ENCODE peak calls at places on chromosomes 2 and 18, in seven cellular contexts. K is prostate gland, I is A549, S is breast epithelium, G is NB4, E is testis, M is spleen. O is an unnamed sample.

GRCh38 chr18:76499596-76500340 is 4.7 kb upstream of the ZNF516 start:
- DNase-seq in I (no peak), E (no peak), K (no peak), M (no peak), S (no peak), G (peak), O (no peak)

GRCh38 chr2:20707601-20708000 is 40.7 kb downstream of the GDF7 start:
- DNase-seq in G (no peak), E (no peak), K (no peak), I (no peak), M (no peak), S (no peak), O (no peak)

GRCh38 chr2:58156780-58157179 is 84.3 kb downstream of the FANCL start:
- DNase-seq in M (no peak), G (no peak), S (no peak), E (no peak), K (no peak), I (no peak), O (no peak)

GRCh38 chr2:72815655-72816268 is 10.1 kb downstream of the EXOC6B start:
- DNase-seq in M (no peak), S (no peak), K (no peak), G (peak), E (no peak), I (no peak), O (no peak)

GRCh38 chr18:59155140-59155539 is 15.5 kb downstream of the SEC11C start:
- DNase-seq in S (no peak), K (no peak), I (no peak), E (no peak), M (no peak), G (no peak), O (peak)

GRCh38 chr2:156322681-156323211 is 9.8 kb downstream of the NR4A2 start:
- DNase-seq in E (no peak), I (no peak), S (no peak), M (no peak), K (no peak), G (no peak), O (no peak)

GRCh38 chr2:175251425-175252041 is 70.0 kb upstream of the ATP5MC3 start:
- DNase-seq in M (no peak), S (no peak), I (peak), G (peak), K (no peak), E (no peak), O (peak)

GRCh38 chr18:3248670-3249359 is 1.2 kb downstream of the MYL12A start:
- DNase-seq in I (no peak), K (peak), G (peak), M (no peak), S (peak), E (peak), O (no peak)

GRCh38 chr2:3751832-3752231 is 48.5 kb downstream of the DCDC2C start:
- DNase-seq in K (no peak), G (peak), M (no peak), S (no peak), E (no peak), I (no peak), O (no peak)

GRCh38 chr2:164913640-164914346 is 41.5 kb downstream of the SLC38A11 start:
- DNase-seq in E (no peak), K (no peak), I (no peak), M (no peak), S (no peak), G (peak), O (no peak)

GRCh38 chr2:29430382-29431112 is 315.3 kb downstream of the CLIP4 start:
- DNase-seq in E (no peak), M (no peak), G (no peak), S (no peak), I (no peak), K (no peak), O (no peak)

GRCh38 chr2:200585730-200586643 is at the start of gene AOX1:
- DNase-seq in M (peak), I (no peak), E (peak), K (peak), G (no peak), S (no peak), O (no peak)

GRCh38 chr2:240425236-240425615 is 10.2 kb upstream of the GPC1 start:
- DNase-seq in G (peak), M (no peak), S (no peak), I (no peak), K (no peak), E (no peak), O (no peak)

GRCh38 chr2:6043238-6043637 is 351.1 kb downstream of the SOX11 start:
- DNase-seq in I (no peak), G (no peak), K (no peak), S (no peak), E (no peak), M (no peak), O (no peak)

GRCh38 chr18:55579471-55579870 is 8.5 kb downstream of the TCF4 start:
- DNase-seq in S (no peak), G (no peak), I (no peak), E (no peak), K (no peak), M (no peak), O (no peak)

GRCh38 chr18:41853280-41853679 is 101.8 kb upstream of the PIK3C3 start:
- DNase-seq in K (no peak), E (no peak), I (no peak), M (no peak), S (no peak), G (no peak), O (no peak)

GRCh38 chr18:31225668-31226067 is 63.0 kb upstream of the DSC1 start:
- DNase-seq in M (no peak), I (no peak), G (no peak), K (no peak), E (no peak), S (no peak), O (no peak)

GRCh38 chr2:159286709-159287441 is 372 bp upstream of the WDSUB1 start:
- DNase-seq in I (peak), M (peak), K (peak), E (peak), S (peak), G (peak), O (peak)
- TF ChIP-seq POLR2A in I (peak), M (peak), K (peak), E (no peak), S (peak), G (peak), O (peak)

DNA sequence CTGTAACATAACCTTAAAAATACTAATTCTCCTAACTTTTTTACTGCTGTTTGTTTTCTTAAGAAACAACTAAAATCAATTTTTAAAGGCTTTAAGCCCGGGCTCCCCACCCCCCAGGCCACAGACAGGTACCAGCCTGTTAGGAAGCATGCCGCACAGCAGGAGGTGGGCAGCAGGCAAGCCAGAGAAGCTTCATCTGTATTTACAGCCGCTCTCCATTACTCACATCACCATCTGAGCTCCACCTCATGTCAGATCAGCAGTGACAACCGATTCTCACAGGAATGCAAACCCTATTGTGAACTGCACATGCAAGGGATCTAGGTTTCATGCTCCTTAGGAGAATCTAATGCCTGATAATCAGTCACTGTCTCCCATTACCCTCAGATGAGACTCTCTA is 517.1 kb downstream of the NRXN1 start:
- DNase-seq in K (no peak), S (no peak), E (no peak), I (no peak), G (no peak), M (no peak), O (no peak)
- TF ChIP-seq POLR2A in K (no peak), S (no peak), E (no peak), I (no peak), G (no peak), M (no peak), O (no peak)

DNA sequence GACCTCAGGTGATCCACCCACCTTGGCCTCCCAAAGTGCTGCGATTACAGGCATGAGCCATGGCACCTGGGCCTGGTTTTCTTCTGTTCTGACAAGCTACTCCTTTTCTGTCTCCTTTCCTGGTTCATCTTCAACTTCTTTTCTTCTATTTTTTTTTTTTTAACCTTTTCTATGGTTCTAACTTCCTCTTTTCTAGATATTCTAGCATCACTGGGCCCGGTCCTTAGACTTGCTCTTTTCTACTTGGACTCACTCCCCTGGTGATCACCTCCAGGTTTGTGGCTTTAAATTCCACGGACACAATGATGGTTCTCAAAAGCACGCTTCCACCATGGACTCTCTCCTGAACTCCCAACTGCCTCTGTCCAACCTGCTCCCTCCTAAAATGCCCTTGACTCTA is 2.0 kb downstream of the EIF2AK2 start:
- DNase-seq in M (no peak), K (no peak), E (no peak), G (peak), S (no peak), I (no peak), O (no peak)
- TF ChIP-seq POLR2A in M (no peak), K (no peak), E (no peak), G (no peak), S (no peak), I (no peak), O (no peak)

GRCh38 chr2:102065675-102066252 is 74.0 kb downstream of the IL1R2 start:
- DNase-seq in I (peak), K (no peak), E (no peak), G (peak), M (peak), S (no peak), O (no peak)

GRCh38 chr2:102063360-102063947 is 71.7 kb downstream of the IL1R2 start:
- DNase-seq in I (no peak), S (no peak), G (peak), K (no peak), E (peak), M (no peak), O (no peak)

GRCh38 chr2:102062802-102063201 is 71.0 kb downstream of the IL1R2 start:
- DNase-seq in M (no peak), I (no peak), S (no peak), E (no peak), G (no peak), K (no peak), O (no peak)

GRCh38 chr2:102064679-102065674 is 73.2 kb downstream of the IL1R2 start:
- DNase-seq in G (peak), E (no peak), M (no peak), S (no peak), K (no peak), I (peak), O (no peak)

GRCh38 chr2:102063948-102064678 is 72.4 kb downstream of the IL1R2 start:
- DNase-seq in K (peak), M (peak), E (peak), S (peak), G (peak), I (peak), O (peak)
- TF ChIP-seq POLR2A in K (no peak), M (no peak), E (no peak), S (no peak), G (no peak), I (no peak), O (peak)

GRCh38 chr2:10035633-10036032 is 7.7 kb upstream of the KLF11 start:
- DNase-seq in I (no peak), M (no peak), G (no peak), E (no peak), K (no peak), S (no peak), O (no peak)
- TF ChIP-seq POLR2A in I (no peak), M (no peak), G (no peak), E (no peak), K (no peak), S (no peak), O (no peak)

GRCh38 chr2:179275280-179276013 is 10.8 kb upstream of the SESTD1 start:
- DNase-seq in E (no peak), I (no peak), G (no peak), M (no peak), S (no peak), K (no peak), O (no peak)
- TF ChIP-seq POLR2A in E (no peak), I (no peak), G (no peak), M (no peak), S (no peak), K (no peak), O (no peak)

DNA sequence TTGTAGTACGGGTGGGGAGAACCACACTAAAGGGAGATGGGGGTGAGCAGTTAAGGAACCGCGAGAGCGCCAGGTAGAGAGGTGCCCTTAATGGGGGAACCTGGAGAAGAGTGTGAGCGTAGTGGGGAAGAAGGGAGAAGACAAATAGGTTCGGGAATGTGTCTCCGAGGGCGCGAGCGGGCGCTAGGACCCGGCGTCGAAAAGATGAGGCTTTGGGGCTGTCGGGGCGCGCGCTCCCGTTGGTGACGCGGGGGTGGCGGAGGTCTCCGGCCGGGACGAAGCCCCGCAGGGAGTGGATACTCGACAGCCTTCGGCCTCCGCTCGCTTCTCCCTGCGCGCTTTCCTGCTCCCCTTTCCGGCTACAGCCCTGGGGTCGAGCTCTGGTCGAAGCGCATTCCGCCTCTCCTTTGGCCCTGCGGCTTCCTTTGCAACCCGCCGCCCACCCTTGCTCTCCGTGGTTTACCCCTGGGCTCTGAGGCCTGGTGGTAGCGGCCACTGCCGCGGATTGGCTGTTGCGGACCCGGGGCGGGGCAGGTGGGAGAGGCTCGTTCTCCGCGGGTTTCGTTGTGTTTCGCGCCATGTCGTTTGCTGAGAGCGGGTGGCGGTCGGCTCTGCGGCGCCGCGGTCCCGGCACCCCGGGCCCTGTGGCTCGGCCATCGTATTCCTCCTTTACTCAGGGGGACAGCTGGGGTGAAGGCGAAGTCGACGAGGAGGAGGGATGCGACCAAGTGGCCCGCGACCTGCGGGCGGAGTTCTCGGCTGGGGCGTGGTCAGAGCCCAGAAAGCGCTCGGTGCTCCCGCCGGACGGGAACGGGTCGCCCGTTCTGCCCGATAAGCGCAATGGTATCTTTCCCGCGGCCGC is at the start of gene ARL6IP6:
- DNase-seq in I (peak), M (peak), G (peak), K (peak), S (peak), E (peak), O (peak)
- TF ChIP-seq POLR2A in I (peak), M (peak), G (peak), K (peak), S (peak), E (peak), O (peak)

GRCh38 chr2:26347286-26347865 is 787 bp upstream of the ADGRF3 start:
- DNase-seq in I (no peak), E (no peak), S (no peak), G (peak), K (no peak), M (no peak), O (no peak)

GRCh38 chr2:26346454-26347053 is at the start of gene ADGRF3:
- DNase-seq in I (no peak), G (peak), S (peak), K (peak), E (peak), M (peak), O (no peak)

GRCh38 chr2:26345554-26346453 is at the start of gene SELENOI:
- DNase-seq in M (peak), E (peak), K (peak), G (peak), S (peak), I (peak), O (peak)

GRCh38 chr2:26345284-26345553 is 724 bp upstream of the SELENOI start:
- DNase-seq in I (no peak), E (no peak), S (no peak), G (no peak), K (no peak), M (no peak), O (no peak)

GRCh38 chr2:26344581-26345283 is 1.2 kb upstream of the SELENOI start:
- DNase-seq in I (no peak), S (peak), G (peak), K (peak), M (no peak), E (peak), O (no peak)
- TF ChIP-seq POLR2A in I (peak), S (no peak), G (no peak), K (no peak), M (no peak), E (no peak), O (no peak)